ENCODE peak calls at places on chromosomes 7 and 10, in seven cellular contexts. One of them, this sample, is unnamed.

GRCh38 chr7:85554294-85554877 is 367.5 kb upstream of the SEMA3D start:
- DNase-seq in Peyer's patch: peak; percentile 59
- DNase-seq in fibroblast of the aortic adventitia: peak; percentile 86
- DNase-seq in upper lobe of left lung: no peak
- DNase-seq in epithelial cell of esophagus: peak; percentile 70
- DNase-seq in pancreas: peak; percentile 11
- DNase-seq in gastrocnemius medialis: no peak
- DNase-seq in this sample: no peak

GRCh38 chr10:60434418-60435046 is 44.9 kb upstream of the ANK3 start:
- DNase-seq in Peyer's patch: peak; percentile 58
- DNase-seq in upper lobe of left lung: no peak
- DNase-seq in pancreas: no peak
- DNase-seq in epithelial cell of esophagus: peak; percentile 69
- DNase-seq in gastrocnemius medialis: no peak
- DNase-seq in fibroblast of the aortic adventitia: peak; percentile 87
- DNase-seq in this sample: no peak

GRCh38 chr7:6655636-6656385 is 18.7 kb downstream of the ZNF316 start:
- DNase-seq in gastrocnemius medialis: no peak
- DNase-seq in pancreas: no peak
- DNase-seq in Peyer's patch: no peak
- DNase-seq in upper lobe of left lung: no peak
- DNase-seq in epithelial cell of esophagus: no peak
- DNase-seq in fibroblast of the aortic adventitia: no peak
- DNase-seq in this sample: no peak

GRCh38 chr7:22234247-22234646 is 122.7 kb downstream of the RAPGEF5 start:
- DNase-seq in pancreas: peak; percentile 55
- DNase-seq in Peyer's patch: no peak
- DNase-seq in fibroblast of the aortic adventitia: peak; percentile 72
- DNase-seq in epithelial cell of esophagus: no peak
- DNase-seq in upper lobe of left lung: no peak
- DNase-seq in gastrocnemius medialis: no peak
- DNase-seq in this sample: no peak

GRCh38 chr7:41107330-41107937 is 595.5 kb downstream of the INHBA start:
- DNase-seq in upper lobe of left lung: no peak
- DNase-seq in pancreas: no peak
- DNase-seq in gastrocnemius medialis: no peak
- DNase-seq in epithelial cell of esophagus: peak; percentile 98
- DNase-seq in fibroblast of the aortic adventitia: peak; percentile 40
- DNase-seq in Peyer's patch: no peak
- DNase-seq in this sample: no peak

GRCh38 chr10:35005868-35006267 is 84.3 kb downstream of the CUL2 start:
- DNase-seq in fibroblast of the aortic adventitia: peak; percentile 98
- DNase-seq in upper lobe of left lung: no peak
- DNase-seq in gastrocnemius medialis: no peak
- DNase-seq in Peyer's patch: no peak
- DNase-seq in pancreas: no peak
- DNase-seq in epithelial cell of esophagus: peak; percentile 99
- DNase-seq in this sample: no peak

GRCh38 chr10:75049316-75050285 is 61.9 kb upstream of the SAMD8 start:
- DNase-seq in fibroblast of the aortic adventitia: peak; percentile 73
- DNase-seq in pancreas: no peak
- DNase-seq in gastrocnemius medialis: peak; percentile 9
- DNase-seq in Peyer's patch: peak; percentile 17
- DNase-seq in upper lobe of left lung: peak; percentile 15
- DNase-seq in epithelial cell of esophagus: no peak
- DNase-seq in this sample: no peak

GRCh38 chr7:8389898-8390642 is 43.3 kb upstream of the NXPH1 start:
- DNase-seq in upper lobe of left lung: no peak
- DNase-seq in epithelial cell of esophagus: peak; percentile 7
- DNase-seq in gastrocnemius medialis: no peak
- DNase-seq in pancreas: no peak
- DNase-seq in fibroblast of the aortic adventitia: no peak
- DNase-seq in Peyer's patch: peak; percentile 46
- DNase-seq in this sample: no peak

GRCh38 chr10:64191304-64191703 is 670.1 kb downstream of the REEP3 start:
- DNase-seq in Peyer's patch: no peak
- DNase-seq in fibroblast of the aortic adventitia: no peak
- DNase-seq in epithelial cell of esophagus: no peak
- DNase-seq in upper lobe of left lung: no peak
- DNase-seq in pancreas: no peak
- DNase-seq in gastrocnemius medialis: no peak
- DNase-seq in this sample: no peak

GRCh38 chr7:40583653-40584424 is 449.0 kb downstream of the SUGCT start:
- DNase-seq in upper lobe of left lung: no peak
- DNase-seq in gastrocnemius medialis: peak; percentile 10
- DNase-seq in epithelial cell of esophagus: peak; percentile 30
- DNase-seq in pancreas: no peak
- DNase-seq in fibroblast of the aortic adventitia: peak; percentile 12
- DNase-seq in Peyer's patch: no peak
- DNase-seq in this sample: no peak

GRCh38 chr7:16891338-16891737 is 9.6 kb upstream of the AGR3 start:
- DNase-seq in pancreas: no peak
- DNase-seq in upper lobe of left lung: no peak
- DNase-seq in epithelial cell of esophagus: peak; percentile 77
- DNase-seq in Peyer's patch: peak; percentile 64
- DNase-seq in fibroblast of the aortic adventitia: peak; percentile 71
- DNase-seq in gastrocnemius medialis: no peak
- DNase-seq in this sample: no peak

GRCh38 chr10:3131098-3131497 is 41.5 kb downstream of the PITRM1 start:
- DNase-seq in upper lobe of left lung: no peak
- DNase-seq in fibroblast of the aortic adventitia: peak; percentile 14
- DNase-seq in Peyer's patch: no peak
- DNase-seq in pancreas: no peak
- DNase-seq in epithelial cell of esophagus: peak; percentile 97
- DNase-seq in gastrocnemius medialis: peak; percentile 85
- DNase-seq in this sample: no peak

GRCh38 chr7:538764-539685 is 19.4 kb upstream of the PDGFA start:
- DNase-seq in Peyer's patch: no peak
- DNase-seq in fibroblast of the aortic adventitia: no peak
- DNase-seq in gastrocnemius medialis: no peak
- DNase-seq in upper lobe of left lung: peak; percentile 55
- DNase-seq in pancreas: no peak
- DNase-seq in epithelial cell of esophagus: peak; percentile 74
- DNase-seq in this sample: no peak

GRCh38 chr7:2794836-2795636 is 49.1 kb downstream of the GNA12 start:
- DNase-seq in upper lobe of left lung: no peak
- DNase-seq in gastrocnemius medialis: no peak
- DNase-seq in Peyer's patch: no peak
- DNase-seq in epithelial cell of esophagus: no peak
- DNase-seq in fibroblast of the aortic adventitia: no peak
- DNase-seq in pancreas: no peak
- DNase-seq in this sample: no peak

GRCh38 chr7:55573526-55573925 is 1.2 kb upstream of the VOPP1 start:
- DNase-seq in upper lobe of left lung: no peak
- DNase-seq in pancreas: no peak
- DNase-seq in epithelial cell of esophagus: peak; percentile 52
- DNase-seq in Peyer's patch: no peak
- DNase-seq in fibroblast of the aortic adventitia: peak; percentile 30
- DNase-seq in gastrocnemius medialis: no peak
- DNase-seq in this sample: no peak

GRCh38 chr10:130179640-130180039 is 43.4 kb downstream of the GLRX3 start:
- DNase-seq in upper lobe of left lung: no peak
- DNase-seq in gastrocnemius medialis: no peak
- DNase-seq in fibroblast of the aortic adventitia: peak; percentile 81
- DNase-seq in Peyer's patch: no peak
- DNase-seq in epithelial cell of esophagus: peak; percentile 53
- DNase-seq in pancreas: no peak
- DNase-seq in this sample: no peak

GRCh38 chr7:118079369-118079768 is 104.6 kb upstream of the LSM8 start:
- DNase-seq in upper lobe of left lung: no peak
- DNase-seq in fibroblast of the aortic adventitia: no peak
- DNase-seq in pancreas: no peak
- DNase-seq in Peyer's patch: no peak
- DNase-seq in gastrocnemius medialis: no peak
- DNase-seq in epithelial cell of esophagus: peak; percentile 79
- DNase-seq in this sample: no peak

DNA sequence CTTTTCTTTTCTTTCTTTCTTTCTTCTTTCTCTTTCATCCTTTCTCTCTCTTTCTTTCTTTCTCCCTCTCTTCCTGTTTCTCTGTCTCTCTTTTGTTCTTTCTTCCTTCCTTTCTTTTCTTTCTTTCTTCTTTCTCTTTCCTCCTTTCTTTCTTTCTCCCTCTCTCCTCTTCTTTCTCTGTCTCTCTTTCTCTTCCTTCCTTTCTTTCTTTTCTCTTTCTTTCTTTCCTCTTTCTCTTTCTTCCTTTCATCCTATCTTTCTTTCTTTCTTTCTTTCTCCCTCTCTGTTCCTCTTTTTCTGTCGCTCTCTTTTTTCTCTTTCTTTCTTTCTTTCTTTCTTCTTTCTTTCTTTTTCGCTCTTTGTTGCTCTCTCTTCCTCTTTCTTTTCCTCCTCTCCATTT is 1149.2 kb upstream of the AUTS2 start:
- DNase-seq in fibroblast of the aortic adventitia: no peak
- DNase-seq in Peyer's patch: no peak
- DNase-seq in upper lobe of left lung: no peak
- DNase-seq in pancreas: no peak
- DNase-seq in gastrocnemius medialis: no peak
- DNase-seq in epithelial cell of esophagus: no peak
- DNase-seq in this sample: no peak
- TF ChIP-seq CTCF in fibroblast of the aortic adventitia: no peak
- TF ChIP-seq CTCF in Peyer's patch: no peak
- TF ChIP-seq CTCF in upper lobe of left lung: no peak
- TF ChIP-seq CTCF in pancreas: no peak
- TF ChIP-seq CTCF in gastrocnemius medialis: no peak
- TF ChIP-seq CTCF in epithelial cell of esophagus: no peak
- TF ChIP-seq CTCF in this sample: no peak

GRCh38 chr7:12062062-12062461 is 149.0 kb upstream of the TMEM106B start:
- DNase-seq in upper lobe of left lung: no peak
- DNase-seq in epithelial cell of esophagus: no peak
- DNase-seq in fibroblast of the aortic adventitia: no peak
- DNase-seq in gastrocnemius medialis: no peak
- DNase-seq in Peyer's patch: no peak
- DNase-seq in pancreas: no peak
- DNase-seq in this sample: no peak
- TF ChIP-seq CTCF in upper lobe of left lung: no peak
- TF ChIP-seq CTCF in epithelial cell of esophagus: peak; percentile 35
- TF ChIP-seq CTCF in fibroblast of the aortic adventitia: peak; percentile 46
- TF ChIP-seq CTCF in gastrocnemius medialis: no peak
- TF ChIP-seq CTCF in Peyer's patch: no peak
- TF ChIP-seq CTCF in pancreas: no peak
- TF ChIP-seq CTCF in this sample: no peak

GRCh38 chr7:30143748-30144251 is 9.0 kb downstream of the MTURN start:
- DNase-seq in fibroblast of the aortic adventitia: peak; percentile 60
- DNase-seq in gastrocnemius medialis: no peak
- DNase-seq in Peyer's patch: no peak
- DNase-seq in epithelial cell of esophagus: peak; percentile 87
- DNase-seq in upper lobe of left lung: no peak
- DNase-seq in pancreas: no peak
- DNase-seq in this sample: no peak

GRCh38 chr7:30144659-30145321 is 10.0 kb downstream of the MTURN start:
- DNase-seq in pancreas: no peak
- DNase-seq in epithelial cell of esophagus: no peak
- DNase-seq in Peyer's patch: no peak
- DNase-seq in fibroblast of the aortic adventitia: no peak
- DNase-seq in upper lobe of left lung: no peak
- DNase-seq in gastrocnemius medialis: no peak
- DNase-seq in this sample: no peak

GRCh38 chr7:30141405-30142045 is 6.7 kb downstream of the MTURN start:
- DNase-seq in upper lobe of left lung: no peak
- DNase-seq in epithelial cell of esophagus: no peak
- DNase-seq in fibroblast of the aortic adventitia: no peak
- DNase-seq in pancreas: no peak
- DNase-seq in Peyer's patch: no peak
- DNase-seq in gastrocnemius medialis: no peak
- DNase-seq in this sample: no peak

GRCh38 chr7:30140456-30140855 is 5.7 kb downstream of the MTURN start:
- DNase-seq in gastrocnemius medialis: no peak
- DNase-seq in pancreas: no peak
- DNase-seq in epithelial cell of esophagus: no peak
- DNase-seq in fibroblast of the aortic adventitia: no peak
- DNase-seq in upper lobe of left lung: no peak
- DNase-seq in Peyer's patch: no peak
- DNase-seq in this sample: no peak

GRCh38 chr7:30142710-30143109 is 7.9 kb downstream of the MTURN start:
- DNase-seq in Peyer's patch: no peak
- DNase-seq in fibroblast of the aortic adventitia: peak; percentile 89
- DNase-seq in pancreas: no peak
- DNase-seq in upper lobe of left lung: peak; percentile 78
- DNase-seq in epithelial cell of esophagus: peak; percentile 88
- DNase-seq in gastrocnemius medialis: peak; percentile 55
- DNase-seq in this sample: no peak
- TF ChIP-seq CTCF in Peyer's patch: no peak
- TF ChIP-seq CTCF in fibroblast of the aortic adventitia: no peak
- TF ChIP-seq CTCF in pancreas: no peak
- TF ChIP-seq CTCF in upper lobe of left lung: no peak
- TF ChIP-seq CTCF in epithelial cell of esophagus: no peak
- TF ChIP-seq CTCF in gastrocnemius medialis: no peak
- TF ChIP-seq CTCF in this sample: no peak

GRCh38 chr7:88490161-88490560 is 183.5 kb upstream of the STEAP4 start:
- DNase-seq in epithelial cell of esophagus: no peak
- DNase-seq in Peyer's patch: no peak
- DNase-seq in pancreas: no peak
- DNase-seq in upper lobe of left lung: no peak
- DNase-seq in fibroblast of the aortic adventitia: no peak
- DNase-seq in gastrocnemius medialis: no peak
- DNase-seq in this sample: no peak
- TF ChIP-seq CTCF in epithelial cell of esophagus: no peak
- TF ChIP-seq CTCF in Peyer's patch: no peak
- TF ChIP-seq CTCF in pancreas: no peak
- TF ChIP-seq CTCF in upper lobe of left lung: no peak
- TF ChIP-seq CTCF in fibroblast of the aortic adventitia: no peak
- TF ChIP-seq CTCF in gastrocnemius medialis: no peak
- TF ChIP-seq CTCF in this sample: no peak